ENCODE peak calls at places on chromosomes 6 and 20, in seven cellular contexts. N, U, R, A, W, H and S are unnamed samples.

GRCh38 chr6:30508890-30509736 is 19.8 kb downstream of the HLA-E start:
- DNase-seq in N (no peak), U (no peak), R (no peak), A (peak; percentile 58), W (peak; percentile 59), H (no peak), S (no peak)

GRCh38 chr20:57900226-57900905 is 190.6 kb upstream of the PMEPA1 start:
- DNase-seq in N (no peak), U (no peak), R (no peak), A (no peak), W (no peak), H (no peak), S (no peak)

GRCh38 chr6:149242883-149243282 is 74.6 kb upstream of the TAB2 start:
- DNase-seq in N (no peak), U (peak; percentile 47), R (no peak), A (no peak), W (no peak), H (no peak), S (no peak)

GRCh38 chr6:116217069-116217468 is 36.8 kb downstream of the TSPYL4 start:
- DNase-seq in N (no peak), U (peak; percentile 11), R (no peak), A (no peak), W (peak; percentile 65), H (no peak), S (no peak)

GRCh38 chr6:131828946-131829345 is 21.1 kb downstream of the ENPP1 start:
- DNase-seq in N (no peak), U (no peak), R (no peak), A (no peak), W (no peak), H (no peak), S (no peak)

GRCh38 chr6:5461365-5461764 is 200.1 kb downstream of the FARS2 start:
- DNase-seq in N (no peak), U (no peak), R (no peak), A (no peak), W (no peak), H (no peak), S (no peak)

GRCh38 chr20:48706710-48707339 is 121.0 kb downstream of the PREX1 start:
- DNase-seq in N (no peak), U (no peak), R (no peak), A (peak; percentile 70), W (no peak), H (no peak), S (no peak)

GRCh38 chr6:35694462-35694861 is 5.7 kb upstream of the FKBP5 start:
- DNase-seq in N (no peak), U (no peak), R (no peak), A (no peak), W (peak; percentile 43), H (no peak), S (no peak)

GRCh38 chr20:11917663-11918062 is at the start of gene BTBD3:
- DNase-seq in N (no peak), U (peak; percentile 73), R (no peak), A (no peak), W (peak; percentile 81), H (peak; percentile 66), S (peak; percentile 31)